ENCODE peak calls at places on chromosomes 12 and 14, in four cellular contexts. One of them, this sample, is unnamed. For H3K4me1, the result is how much of the 10 kb centered on the place peaks cover.

GRCh38 chr14:101025656-101026055 is 122.1 kb upstream of the RTL1 start:
- DNase-seq in fibroblast of lung: no peak
- DNase-seq in OCI-LY7: no peak
- DNase-seq in prostate gland: no peak
- DNase-seq in this sample: no peak

GRCh38 chr12:110743571-110744093 is 941 bp upstream of the PPP1CC start:
- DNase-seq in OCI-LY7: no peak
- DNase-seq in fibroblast of lung: peak
- DNase-seq in prostate gland: no peak
- DNase-seq in this sample: no peak

GRCh38 chr12:72230589-72230988 is 41.6 kb upstream of the TRHDE start:
- DNase-seq in OCI-LY7: no peak
- DNase-seq in prostate gland: no peak
- DNase-seq in fibroblast of lung: peak
- DNase-seq in this sample: no peak

GRCh38 chr12:65778268-65779090 is 45.8 kb upstream of the HMGA2 start:
- DNase-seq in OCI-LY7: no peak
- DNase-seq in prostate gland: no peak
- DNase-seq in fibroblast of lung: peak
- DNase-seq in this sample: peak

GRCh38 chr12:93972411-93973208 is 175.8 kb upstream of the PLXNC1 start:
- DNase-seq in fibroblast of lung: peak
- DNase-seq in OCI-LY7: no peak
- DNase-seq in prostate gland: no peak
- DNase-seq in this sample: no peak

GRCh38 chr12:66279127-66279712 is 23.1 kb upstream of the HELB start:
- DNase-seq in fibroblast of lung: peak
- DNase-seq in prostate gland: no peak
- DNase-seq in OCI-LY7: no peak
- DNase-seq in this sample: no peak

GRCh38 chr12:110744697-110745264 is 2.1 kb upstream of the PPP1CC start:
- DNase-seq in OCI-LY7: no peak
- DNase-seq in fibroblast of lung: no peak
- DNase-seq in prostate gland: no peak
- DNase-seq in this sample: peak

GRCh38 chr14:85415015-85415712 is 114.8 kb upstream of the FLRT2 start:
- DNase-seq in fibroblast of lung: peak
- DNase-seq in OCI-LY7: no peak
- DNase-seq in prostate gland: peak
- DNase-seq in this sample: no peak

GRCh38 chr12:79692249-79692619 is 1.5 kb upstream of the PAWR start:
- DNase-seq in fibroblast of lung: no peak
- DNase-seq in prostate gland: no peak
- DNase-seq in OCI-LY7: no peak
- DNase-seq in this sample: no peak

GRCh38 chr14:21536395-21537087 is 10.4 kb upstream of the SALL2 start:
- DNase-seq in OCI-LY7: no peak
- DNase-seq in prostate gland: no peak
- DNase-seq in fibroblast of lung: no peak
- DNase-seq in this sample: no peak

GRCh38 chr14:42140001-42140400 is 533.3 kb downstream of the LRFN5 start:
- DNase-seq in OCI-LY7: no peak
- DNase-seq in prostate gland: no peak
- DNase-seq in fibroblast of lung: peak
- DNase-seq in this sample: no peak

GRCh38 chr14:75877292-75877691 is 104.5 kb downstream of the TGFB3 start:
- DNase-seq in prostate gland: no peak
- DNase-seq in OCI-LY7: no peak
- DNase-seq in fibroblast of lung: peak
- DNase-seq in this sample: no peak

GRCh38 chr14:24426912-24427536 is 2.4 kb downstream of the CBLN3 start:
- DNase-seq in fibroblast of lung: no peak
- DNase-seq in OCI-LY7: peak
- DNase-seq in prostate gland: no peak
- DNase-seq in this sample: no peak

GRCh38 chr14:98974113-98974512 is 297.9 kb downstream of the BCL11B start:
- DNase-seq in OCI-LY7: no peak
- DNase-seq in prostate gland: no peak
- DNase-seq in fibroblast of lung: no peak
- DNase-seq in this sample: no peak

GRCh38 chr12:108734200-108734906 is 3.0 kb upstream of the CORO1C start:
- DNase-seq in fibroblast of lung: peak
- DNase-seq in OCI-LY7: no peak
- DNase-seq in prostate gland: no peak
- DNase-seq in this sample: peak

GRCh38 chr14:94284221-94284620 is 8.8 kb downstream of the SERPINA10 start:
- DNase-seq in prostate gland: no peak
- DNase-seq in OCI-LY7: no peak
- DNase-seq in fibroblast of lung: peak
- DNase-seq in this sample: no peak

GRCh38 chr14:26415618-26416123 is 182.2 kb downstream of the NOVA1 start:
- DNase-seq in prostate gland: peak
- DNase-seq in OCI-LY7: no peak
- DNase-seq in fibroblast of lung: peak
- DNase-seq in this sample: no peak

GRCh38 chr12:2797721-2798418 is 3.1 kb downstream of the FKBP4 start:
- DNase-seq in fibroblast of lung: peak
- DNase-seq in OCI-LY7: no peak
- DNase-seq in prostate gland: no peak
- DNase-seq in this sample: no peak

GRCh38 chr14:23068792-23069412 is 11.6 kb upstream of the CDH24 start:
- DNase-seq in fibroblast of lung: peak
- DNase-seq in OCI-LY7: peak
- DNase-seq in prostate gland: peak
- DNase-seq in this sample: peak

GRCh38 chr14:54815016-54815415 is 87.6 kb downstream of the GCH1 start:
- DNase-seq in prostate gland: peak
- DNase-seq in fibroblast of lung: peak
- DNase-seq in OCI-LY7: no peak
- DNase-seq in this sample: no peak

GRCh38 chr12:56593909-56594621 is 36.1 kb downstream of the BAZ2A start:
- DNase-seq in fibroblast of lung: peak
- DNase-seq in prostate gland: peak
- DNase-seq in OCI-LY7: peak
- DNase-seq in this sample: peak

GRCh38 chr14:105982664-105983063 is 456.3 kb downstream of the TMEM121 start:
- DNase-seq in fibroblast of lung: no peak
- DNase-seq in prostate gland: no peak
- DNase-seq in OCI-LY7: no peak
- DNase-seq in this sample: no peak

GRCh38 chr14:72595152-72595551 is 298.7 kb downstream of the DPF3 start:
- DNase-seq in OCI-LY7: no peak
- DNase-seq in fibroblast of lung: no peak
- DNase-seq in prostate gland: no peak
- DNase-seq in this sample: no peak

GRCh38 chr14:72597834-72598233 is 296.1 kb downstream of the DPF3 start:
- DNase-seq in OCI-LY7: no peak
- DNase-seq in fibroblast of lung: no peak
- DNase-seq in prostate gland: no peak
- DNase-seq in this sample: no peak

GRCh38 chr14:72590577-72590976 is 303.3 kb downstream of the DPF3 start:
- DNase-seq in fibroblast of lung: no peak
- DNase-seq in OCI-LY7: no peak
- DNase-seq in prostate gland: no peak
- DNase-seq in this sample: no peak

GRCh38 chr14:72591401-72591800 is 302.5 kb downstream of the DPF3 start:
- DNase-seq in fibroblast of lung: no peak
- DNase-seq in prostate gland: no peak
- DNase-seq in OCI-LY7: no peak
- DNase-seq in this sample: no peak

DNA sequence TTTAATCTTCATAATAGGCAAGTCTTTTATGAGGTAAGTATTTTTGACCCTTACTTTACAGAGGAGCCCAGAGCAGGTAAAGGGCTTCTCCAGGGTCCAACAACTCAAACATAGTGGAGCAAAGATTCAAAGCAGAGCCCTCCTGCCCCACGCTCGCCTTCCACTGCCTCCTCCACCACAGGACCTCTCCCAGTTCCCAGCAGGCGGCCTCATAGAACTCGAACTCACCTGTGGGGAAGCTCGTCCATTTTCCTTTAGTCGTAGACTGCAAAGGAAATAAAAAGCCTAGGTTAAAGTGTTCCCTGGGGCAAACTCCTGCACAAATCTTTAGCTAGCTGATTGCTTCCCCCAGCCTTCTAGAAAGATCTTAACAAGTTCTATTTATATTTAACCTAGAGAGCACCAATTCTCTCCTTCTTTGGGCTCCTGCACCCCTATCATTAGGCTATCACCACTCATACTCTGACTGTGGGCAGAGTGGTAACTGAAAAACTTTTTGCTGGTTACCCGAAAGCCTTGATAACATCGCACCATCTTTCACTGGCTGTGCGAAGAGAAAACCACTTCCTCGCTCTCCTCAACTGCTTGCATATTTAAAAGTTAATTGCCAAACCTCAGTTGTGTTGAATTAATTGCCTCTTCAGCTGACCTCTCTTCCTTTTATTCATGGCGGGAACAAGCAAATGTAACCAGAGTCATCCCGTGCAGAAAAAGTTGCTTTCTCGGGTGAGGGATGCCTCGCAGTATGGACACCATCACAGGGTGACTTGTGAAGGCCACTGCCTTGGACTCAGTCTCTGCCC is 299.6 kb downstream of the DPF3 start:
- DNase-seq in prostate gland: no peak
- DNase-seq in OCI-LY7: no peak
- DNase-seq in fibroblast of lung: peak
- DNase-seq in this sample: no peak
- H3K4me1 ChIP-seq in prostate gland: under half
- H3K4me1 ChIP-seq in OCI-LY7: under half
- H3K4me1 ChIP-seq in fibroblast of lung: under half
- H3K4me1 ChIP-seq in this sample: under half

DNA sequence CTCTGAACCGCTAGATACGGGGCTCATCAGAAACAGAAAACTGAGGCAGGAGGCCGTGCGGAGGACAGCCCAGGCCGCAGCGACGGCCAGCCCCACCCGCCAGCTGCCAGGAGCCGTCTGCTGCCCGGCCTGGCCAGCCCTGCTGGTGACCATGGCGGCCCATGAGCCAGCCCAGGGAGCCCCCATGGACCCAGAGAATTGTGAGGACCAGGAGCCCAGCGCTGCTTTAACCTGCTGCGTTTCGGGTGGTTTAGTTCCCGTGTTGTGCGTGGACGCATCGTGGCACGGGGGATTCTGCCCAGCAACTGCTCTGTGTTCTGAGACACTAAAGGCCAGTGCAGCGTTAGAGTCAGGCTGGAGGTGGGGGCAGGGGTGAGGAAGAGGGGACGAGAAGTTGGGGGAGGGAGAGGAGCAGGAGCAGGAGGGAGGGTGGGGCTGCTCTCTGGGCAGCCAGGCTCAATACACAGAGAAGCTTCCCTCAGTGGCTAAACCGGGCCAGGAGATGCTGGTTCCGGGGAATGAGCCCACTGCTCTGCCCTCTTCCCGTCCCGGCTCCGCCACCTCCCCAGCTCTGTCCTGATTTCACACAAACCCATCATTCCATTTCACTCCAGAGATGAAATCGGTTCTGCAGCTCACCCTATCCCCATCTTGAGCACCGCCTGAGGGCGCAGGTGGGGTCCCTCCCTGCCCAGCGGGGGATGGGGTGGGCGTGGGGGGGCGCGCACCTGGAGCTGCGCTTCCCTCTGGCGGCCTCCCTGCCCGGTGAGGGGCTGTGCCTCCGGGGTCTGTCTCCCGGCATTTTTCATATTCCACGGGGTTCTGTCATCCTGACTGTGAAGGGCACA is 44.4 kb downstream of the NOC4L start:
- DNase-seq in prostate gland: no peak
- DNase-seq in OCI-LY7: no peak
- DNase-seq in fibroblast of lung: no peak
- DNase-seq in this sample: no peak
- H3K4me3 ChIP-seq in prostate gland: peak
- H3K4me3 ChIP-seq in OCI-LY7: no peak
- H3K4me3 ChIP-seq in fibroblast of lung: peak
- H3K4me3 ChIP-seq in this sample: no peak

GRCh38 chr12:57896437-57897201 is 44.7 kb upstream of the ATP23 start:
- DNase-seq in prostate gland: peak
- DNase-seq in fibroblast of lung: peak
- DNase-seq in OCI-LY7: no peak
- DNase-seq in this sample: peak
- H3K4me1 ChIP-seq in prostate gland: under half
- H3K4me1 ChIP-seq in fibroblast of lung: half or more
- H3K4me1 ChIP-seq in OCI-LY7: half or more
- H3K4me1 ChIP-seq in this sample: half or more

GRCh38 chr14:63752449-63753169 is 24.7 kb upstream of the SGPP1 start:
- DNase-seq in fibroblast of lung: peak
- DNase-seq in OCI-LY7: no peak
- DNase-seq in prostate gland: no peak
- DNase-seq in this sample: peak
- H3K4me3 ChIP-seq in fibroblast of lung: no peak
- H3K4me3 ChIP-seq in OCI-LY7: no peak
- H3K4me3 ChIP-seq in prostate gland: no peak
- H3K4me3 ChIP-seq in this sample: peak

DNA sequence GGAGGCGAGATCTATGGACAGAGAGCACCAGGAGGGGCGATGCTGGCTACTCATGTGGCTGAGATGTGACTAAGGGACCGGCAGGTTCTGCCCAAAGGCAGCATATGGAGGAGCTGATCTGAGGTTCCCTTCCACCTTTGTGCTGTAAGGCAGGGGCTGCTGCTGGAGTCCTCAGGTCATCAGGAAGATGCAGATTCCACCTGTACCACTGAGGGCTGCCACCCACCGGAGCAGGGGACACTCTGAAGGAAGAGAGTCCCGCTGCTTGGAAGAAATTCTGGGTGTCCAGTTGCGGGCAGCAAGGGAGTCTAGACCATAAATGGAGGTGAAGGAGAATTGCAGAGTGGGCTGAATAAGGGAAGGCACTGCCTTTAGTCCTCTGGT is 55.3 kb downstream of the PLEKHG3 start:
- DNase-seq in OCI-LY7: no peak
- DNase-seq in fibroblast of lung: no peak
- DNase-seq in prostate gland: no peak
- DNase-seq in this sample: no peak
- H3K4me1 ChIP-seq in OCI-LY7: under half
- H3K4me1 ChIP-seq in fibroblast of lung: under half
- H3K4me1 ChIP-seq in prostate gland: under half
- H3K4me1 ChIP-seq in this sample: half or more

GRCh38 chr12:42669471-42669997 is 80.0 kb upstream of the PRICKLE1 start:
- DNase-seq in OCI-LY7: no peak
- DNase-seq in fibroblast of lung: peak
- DNase-seq in prostate gland: no peak
- DNase-seq in this sample: no peak
- H3K4me3 ChIP-seq in OCI-LY7: no peak
- H3K4me3 ChIP-seq in fibroblast of lung: no peak
- H3K4me3 ChIP-seq in prostate gland: no peak
- H3K4me3 ChIP-seq in this sample: no peak

DNA sequence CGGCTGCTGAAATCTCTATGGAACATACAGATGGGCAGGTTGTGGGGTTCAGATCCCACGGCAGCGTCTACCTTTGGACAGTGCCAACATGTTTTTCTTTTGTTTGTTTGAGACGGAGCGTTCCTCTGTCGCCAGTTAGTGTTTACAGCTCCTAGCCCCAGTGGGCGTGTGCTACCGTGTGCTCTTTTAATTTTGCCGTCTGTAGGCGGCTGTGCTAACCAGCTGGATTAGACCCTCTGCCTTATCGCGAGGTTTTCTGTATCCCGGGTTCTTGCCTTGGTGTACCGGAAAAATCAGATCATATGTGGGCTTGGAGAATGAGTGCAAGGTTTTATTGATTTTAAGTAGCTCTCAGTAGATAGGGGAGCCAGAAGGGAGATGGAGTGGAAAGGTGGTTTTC is 9.8 kb upstream of the GALNT6 start:
- DNase-seq in fibroblast of lung: no peak
- DNase-seq in prostate gland: no peak
- DNase-seq in OCI-LY7: no peak
- DNase-seq in this sample: no peak
- H3K4me1 ChIP-seq in fibroblast of lung: under half
- H3K4me1 ChIP-seq in prostate gland: under half
- H3K4me1 ChIP-seq in OCI-LY7: under half
- H3K4me1 ChIP-seq in this sample: under half

This sample was measured in PC-9.